ENCODE peak calls at places on chromosomes 11 and 22, in six cellular contexts. One of them, this sample, is unnamed.

GRCh38 chr22:42785706-42786499 is 65.2 kb upstream of the A4GALT start:
- DNase-seq in kidney: no peak
- DNase-seq in dorsolateral prefrontal cortex: no peak
- DNase-seq in OCI-LY7: no peak
- DNase-seq in kidney epithelial cell: no peak
- DNase-seq in PC-9: no peak
- DNase-seq in this sample: no peak

GRCh38 chr22:42978453-42979103 is 36.4 kb downstream of the PACSIN2 start:
- DNase-seq in kidney epithelial cell: no peak
- DNase-seq in OCI-LY7: no peak
- DNase-seq in PC-9: peak; percentile 98
- DNase-seq in dorsolateral prefrontal cortex: no peak
- DNase-seq in kidney: no peak
- DNase-seq in this sample: no peak

GRCh38 chr11:32312865-32313403 is 122.4 kb downstream of the WT1 start:
- DNase-seq in PC-9: peak; percentile 70
- DNase-seq in kidney epithelial cell: no peak
- DNase-seq in OCI-LY7: peak; percentile 24
- DNase-seq in dorsolateral prefrontal cortex: no peak
- DNase-seq in kidney: no peak
- DNase-seq in this sample: no peak

GRCh38 chr11:121298770-121299169 is 6.2 kb downstream of the SC5D start:
- DNase-seq in OCI-LY7: no peak
- DNase-seq in kidney: no peak
- DNase-seq in kidney epithelial cell: no peak
- DNase-seq in PC-9: no peak
- DNase-seq in dorsolateral prefrontal cortex: no peak
- DNase-seq in this sample: no peak

GRCh38 chr11:61715877-61716276 is 35.7 kb downstream of the DAGLA start:
- DNase-seq in PC-9: no peak
- DNase-seq in kidney: no peak
- DNase-seq in dorsolateral prefrontal cortex: no peak
- DNase-seq in OCI-LY7: no peak
- DNase-seq in kidney epithelial cell: no peak
- DNase-seq in this sample: no peak

GRCh38 chr11:132862137-132862536 is 670.2 kb downstream of the OPCML start:
- DNase-seq in dorsolateral prefrontal cortex: no peak
- DNase-seq in kidney: no peak
- DNase-seq in kidney epithelial cell: no peak
- DNase-seq in PC-9: no peak
- DNase-seq in OCI-LY7: no peak
- DNase-seq in this sample: no peak

GRCh38 chr11:34044664-34045485 is 6.7 kb upstream of the CAPRIN1 start:
- DNase-seq in kidney epithelial cell: no peak
- DNase-seq in PC-9: peak; percentile 96
- DNase-seq in dorsolateral prefrontal cortex: no peak
- DNase-seq in OCI-LY7: no peak
- DNase-seq in kidney: no peak
- DNase-seq in this sample: peak; percentile 77

GRCh38 chr22:48618326-48618725 is 1209.3 kb downstream of the BRD1 start:
- DNase-seq in kidney: no peak
- DNase-seq in kidney epithelial cell: no peak
- DNase-seq in OCI-LY7: no peak
- DNase-seq in PC-9: no peak
- DNase-seq in dorsolateral prefrontal cortex: no peak
- DNase-seq in this sample: peak; percentile 11

GRCh38 chr11:85539029-85539689 is 88.0 kb downstream of the DLG2 start:
- DNase-seq in OCI-LY7: no peak
- DNase-seq in kidney: no peak
- DNase-seq in dorsolateral prefrontal cortex: no peak
- DNase-seq in PC-9: no peak
- DNase-seq in kidney epithelial cell: no peak
- DNase-seq in this sample: no peak

GRCh38 chr22:37752189-37753061 is 55.3 kb upstream of the GCAT start:
- DNase-seq in kidney: peak; percentile 99
- DNase-seq in PC-9: peak; percentile 100
- DNase-seq in OCI-LY7: no peak
- DNase-seq in kidney epithelial cell: peak; percentile 63
- DNase-seq in dorsolateral prefrontal cortex: peak; percentile 59
- DNase-seq in this sample: peak; percentile 90

GRCh38 chr11:116540019-116540418 is 232.8 kb downstream of the BUD13 start:
- DNase-seq in kidney: no peak
- DNase-seq in dorsolateral prefrontal cortex: no peak
- DNase-seq in PC-9: no peak
- DNase-seq in OCI-LY7: no peak
- DNase-seq in kidney epithelial cell: no peak
- DNase-seq in this sample: no peak

GRCh38 chr11:34050967-34051348 is 573 bp upstream of the CAPRIN1 start:
- DNase-seq in kidney: no peak
- DNase-seq in OCI-LY7: no peak
- DNase-seq in dorsolateral prefrontal cortex: no peak
- DNase-seq in PC-9: peak; percentile 54
- DNase-seq in kidney epithelial cell: no peak
- DNase-seq in this sample: no peak

GRCh38 chr11:125110506-125110905 is 920 bp downstream of the TMEM218 start:
- DNase-seq in dorsolateral prefrontal cortex: no peak
- DNase-seq in kidney epithelial cell: no peak
- DNase-seq in kidney: no peak
- DNase-seq in OCI-LY7: peak; percentile 16
- DNase-seq in PC-9: no peak
- DNase-seq in this sample: no peak

GRCh38 chr11:19938051-19938856 is 222.0 kb downstream of the DBX1 start:
- DNase-seq in OCI-LY7: peak; percentile 42
- DNase-seq in PC-9: no peak
- DNase-seq in kidney epithelial cell: no peak
- DNase-seq in kidney: no peak
- DNase-seq in dorsolateral prefrontal cortex: no peak
- DNase-seq in this sample: no peak

GRCh38 chr11:31865606-31866300 is 54.6 kb upstream of the PAX6 start:
- DNase-seq in OCI-LY7: no peak
- DNase-seq in PC-9: no peak
- DNase-seq in kidney epithelial cell: no peak
- DNase-seq in dorsolateral prefrontal cortex: no peak
- DNase-seq in kidney: no peak
- DNase-seq in this sample: no peak

GRCh38 chr22:37476389-37477329 is 9.5 kb downstream of the MFNG start:
- DNase-seq in PC-9: no peak
- DNase-seq in kidney epithelial cell: no peak
- DNase-seq in OCI-LY7: peak; percentile 96
- DNase-seq in kidney: no peak
- DNase-seq in dorsolateral prefrontal cortex: no peak
- DNase-seq in this sample: no peak

GRCh38 chr11:134363592-134363991 is 31.8 kb downstream of the GLB1L2 start:
- DNase-seq in OCI-LY7: peak; percentile 4
- DNase-seq in kidney: peak; percentile 25
- DNase-seq in dorsolateral prefrontal cortex: peak; percentile 27
- DNase-seq in kidney epithelial cell: no peak
- DNase-seq in PC-9: no peak
- DNase-seq in this sample: no peak

GRCh38 chr11:113384551-113384950 is 3.0 kb upstream of the ANKK1 start:
- DNase-seq in PC-9: peak; percentile 98
- DNase-seq in OCI-LY7: no peak
- DNase-seq in kidney epithelial cell: peak; percentile 82
- DNase-seq in dorsolateral prefrontal cortex: no peak
- DNase-seq in kidney: no peak
- DNase-seq in this sample: peak; percentile 75

GRCh38 chr11:62602141-62603071 is 741 bp upstream of the MTA2 start:
- DNase-seq in kidney epithelial cell: no peak
- DNase-seq in dorsolateral prefrontal cortex: peak; percentile 57
- DNase-seq in OCI-LY7: no peak
- DNase-seq in kidney: peak; percentile 93
- DNase-seq in PC-9: no peak
- DNase-seq in this sample: no peak

GRCh38 chr11:9783986-9784385 is 120.1 kb downstream of the SWAP70 start:
- DNase-seq in OCI-LY7: no peak
- DNase-seq in dorsolateral prefrontal cortex: no peak
- DNase-seq in kidney: no peak
- DNase-seq in PC-9: no peak
- DNase-seq in kidney epithelial cell: no peak
- DNase-seq in this sample: no peak

GRCh38 chr11:8338138-8338537 is 74.5 kb upstream of the LMO1 start:
- DNase-seq in kidney epithelial cell: no peak
- DNase-seq in OCI-LY7: peak; percentile 21
- DNase-seq in kidney: no peak
- DNase-seq in dorsolateral prefrontal cortex: peak; percentile 64
- DNase-seq in PC-9: no peak
- DNase-seq in this sample: no peak

GRCh38 chr11:112525844-112526590 is 265.4 kb upstream of the PLET1 start:
- DNase-seq in kidney: no peak
- DNase-seq in PC-9: no peak
- DNase-seq in kidney epithelial cell: no peak
- DNase-seq in OCI-LY7: no peak
- DNase-seq in dorsolateral prefrontal cortex: no peak
- DNase-seq in this sample: no peak

GRCh38 chr11:8318536-8318935 is 54.9 kb upstream of the LMO1 start:
- DNase-seq in PC-9: no peak
- DNase-seq in kidney: no peak
- DNase-seq in kidney epithelial cell: no peak
- DNase-seq in dorsolateral prefrontal cortex: no peak
- DNase-seq in OCI-LY7: peak; percentile 5
- DNase-seq in this sample: no peak

GRCh38 chr11:27387362-27387761 is 24.3 kb upstream of the CCDC34 start:
- DNase-seq in kidney: no peak
- DNase-seq in dorsolateral prefrontal cortex: no peak
- DNase-seq in OCI-LY7: no peak
- DNase-seq in kidney epithelial cell: no peak
- DNase-seq in PC-9: no peak
- DNase-seq in this sample: no peak

GRCh38 chr22:33108037-33108436 is 49.9 kb upstream of the SYN3 start:
- DNase-seq in OCI-LY7: no peak
- DNase-seq in dorsolateral prefrontal cortex: no peak
- DNase-seq in kidney: no peak
- DNase-seq in kidney epithelial cell: no peak
- DNase-seq in PC-9: no peak
- DNase-seq in this sample: no peak

GRCh38 chr22:37229012-37229804 is 14.9 kb downstream of the RAC2 start:
- DNase-seq in OCI-LY7: peak; percentile 61
- DNase-seq in kidney: no peak
- DNase-seq in PC-9: peak; percentile 73
- DNase-seq in kidney epithelial cell: peak; percentile 60
- DNase-seq in dorsolateral prefrontal cortex: no peak
- DNase-seq in this sample: peak; percentile 38

GRCh38 chr11:92130432-92130831 is 94.2 kb upstream of the FAT3 start:
- DNase-seq in kidney epithelial cell: no peak
- DNase-seq in PC-9: no peak
- DNase-seq in OCI-LY7: no peak
- DNase-seq in dorsolateral prefrontal cortex: no peak
- DNase-seq in kidney: no peak
- DNase-seq in this sample: peak; percentile 16

GRCh38 chr11:126452256-126452655 is 96.8 kb downstream of the ST3GAL4 start:
- DNase-seq in PC-9: no peak
- DNase-seq in kidney: no peak
- DNase-seq in OCI-LY7: no peak
- DNase-seq in dorsolateral prefrontal cortex: no peak
- DNase-seq in kidney epithelial cell: no peak
- DNase-seq in this sample: no peak

GRCh38 chr11:45407226-45407625 is 121.1 kb upstream of the SYT13 start:
- DNase-seq in OCI-LY7: no peak
- DNase-seq in kidney: no peak
- DNase-seq in kidney epithelial cell: no peak
- DNase-seq in PC-9: no peak
- DNase-seq in dorsolateral prefrontal cortex: no peak
- DNase-seq in this sample: no peak

GRCh38 chr22:48307941-48308340 is 1519.7 kb downstream of the BRD1 start:
- DNase-seq in OCI-LY7: no peak
- DNase-seq in kidney epithelial cell: no peak
- DNase-seq in PC-9: no peak
- DNase-seq in dorsolateral prefrontal cortex: no peak
- DNase-seq in kidney: peak; percentile 43
- DNase-seq in this sample: no peak

DNA sequence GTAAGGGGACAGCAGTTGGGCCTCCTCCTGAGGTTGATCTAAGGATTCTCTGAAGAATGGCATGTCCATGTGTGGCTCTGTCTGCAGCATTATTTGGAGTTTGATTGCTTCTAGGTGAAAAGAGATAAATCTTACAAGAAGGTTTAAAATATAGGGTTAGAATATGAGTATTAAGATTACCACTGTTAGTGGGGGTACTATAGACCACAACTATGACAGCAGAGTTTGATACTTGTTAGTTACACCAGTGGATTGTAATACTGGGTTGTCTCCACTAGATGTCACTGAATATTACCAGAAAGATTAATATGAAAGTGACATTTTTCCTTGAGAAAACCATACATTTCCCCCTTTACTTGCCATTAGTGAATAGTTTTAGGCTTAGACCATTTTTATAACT is 47.9 kb downstream of the ZNF280B start:
- DNase-seq in kidney epithelial cell: no peak
- DNase-seq in kidney: no peak
- DNase-seq in dorsolateral prefrontal cortex: no peak
- DNase-seq in PC-9: no peak
- DNase-seq in OCI-LY7: peak; percentile 46
- DNase-seq in this sample: no peak
- TF ChIP-seq CTCF in kidney epithelial cell: peak; percentile 15
- TF ChIP-seq CTCF in kidney: no peak
- TF ChIP-seq CTCF in dorsolateral prefrontal cortex: peak; percentile 52
- TF ChIP-seq CTCF in PC-9: peak; percentile 71
- TF ChIP-seq CTCF in OCI-LY7: peak; percentile 81
- TF ChIP-seq CTCF in this sample: peak; percentile 7

DNA sequence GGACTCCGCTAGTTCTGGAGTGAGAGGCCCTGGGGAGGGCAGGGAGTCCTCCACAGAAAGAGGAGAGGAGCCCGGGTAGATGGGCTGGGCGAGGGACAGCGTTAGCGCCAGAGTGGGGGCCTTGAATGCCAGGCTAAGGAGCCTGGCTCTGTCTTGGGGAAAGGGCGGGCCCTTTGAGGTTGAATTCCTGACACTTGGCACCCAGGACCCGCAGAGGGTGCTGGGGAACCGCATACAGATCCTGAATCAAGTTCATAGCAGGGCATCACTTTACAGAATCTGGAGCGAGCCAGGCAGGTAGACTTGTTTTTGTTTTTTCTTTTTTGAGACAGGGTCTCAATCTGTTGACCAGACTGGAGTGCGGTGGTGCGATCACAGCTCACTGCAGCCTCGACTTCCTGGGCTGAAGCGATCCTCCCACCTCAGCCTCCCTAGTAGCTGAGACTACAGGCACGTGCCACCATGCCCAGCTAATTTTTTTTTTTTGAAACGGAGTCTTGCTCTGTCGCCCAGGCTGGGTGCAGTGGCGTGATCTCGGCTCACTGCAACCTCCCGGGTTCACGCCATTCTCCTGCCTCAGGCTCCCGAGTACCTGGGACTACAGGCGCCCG is 6.0 kb downstream of the CARNS1 start:
- DNase-seq in PC-9: no peak
- DNase-seq in kidney epithelial cell: no peak
- DNase-seq in OCI-LY7: no peak
- DNase-seq in kidney: no peak
- DNase-seq in dorsolateral prefrontal cortex: no peak
- DNase-seq in this sample: no peak
- H3K4me3 ChIP-seq in PC-9: peak overlapping the region; percentile 69
- H3K4me3 ChIP-seq in kidney epithelial cell: no peak overlapping the region
- H3K4me3 ChIP-seq in OCI-LY7: peak overlapping the region; percentile 68
- H3K4me3 ChIP-seq in kidney: no peak overlapping the region
- H3K4me3 ChIP-seq in dorsolateral prefrontal cortex: peak overlapping the region; percentile 61
- H3K4me3 ChIP-seq in this sample: peak overlapping the region; percentile 21

GRCh38 chr11:128467610-128468041 is 119.7 kb downstream of the ETS1 start:
- DNase-seq in dorsolateral prefrontal cortex: no peak
- DNase-seq in kidney epithelial cell: peak; percentile 100
- DNase-seq in OCI-LY7: no peak
- DNase-seq in PC-9: peak; percentile 87
- DNase-seq in kidney: peak; percentile 73
- DNase-seq in this sample: peak; percentile 92
- TF ChIP-seq CTCF in dorsolateral prefrontal cortex: no peak
- TF ChIP-seq CTCF in kidney epithelial cell: peak; percentile 23
- TF ChIP-seq CTCF in OCI-LY7: no peak
- TF ChIP-seq CTCF in PC-9: no peak
- TF ChIP-seq CTCF in kidney: no peak
- TF ChIP-seq CTCF in this sample: peak; percentile 41

GRCh38 chr22:31676700-31677099 is 14.7 kb upstream of the PISD start:
- DNase-seq in kidney epithelial cell: peak; percentile 86
- DNase-seq in kidney: peak; percentile 99
- DNase-seq in OCI-LY7: peak; percentile 87
- DNase-seq in dorsolateral prefrontal cortex: peak; percentile 94
- DNase-seq in PC-9: peak; percentile 93
- DNase-seq in this sample: peak; percentile 28
- H3K4me3 ChIP-seq in kidney epithelial cell: peak overlapping the region; percentile 42
- H3K4me3 ChIP-seq in kidney: peak overlapping the region; percentile 84
- H3K4me3 ChIP-seq in OCI-LY7: peak overlapping the region; percentile 65
- H3K4me3 ChIP-seq in dorsolateral prefrontal cortex: peak overlapping the region; percentile 59
- H3K4me3 ChIP-seq in PC-9: peak overlapping the region; percentile 52
- H3K4me3 ChIP-seq in this sample: peak overlapping the region; percentile 31